ENCODE peak calls at places on chromosomes 4 and X, in ten cellular contexts. W, F, B, X, H, M, P, D, Q and V are unnamed samples.

GRCh38 chr4:138834029-138834428 is 181.6 kb upstream of the NOCT start:
- DNase-seq in B (no peak), M (no peak), X (no peak), D (no peak), P (no peak), Q (no peak), F (no peak), H (no peak), W (no peak), V (no peak)

GRCh38 chr4:1382776-1383727 is 23.2 kb downstream of the NKX1-1 start:
- DNase-seq in W (no peak), D (no peak), P (no peak), F (no peak), Q (no peak), M (no peak), B (no peak), X (no peak), H (no peak), V (no peak)

GRCh38 chr4:106325800-106326199 is 9.4 kb downstream of the AIMP1 start:
- DNase-seq in F (no peak), M (no peak), Q (no peak), X (no peak), W (no peak), D (no peak), B (no peak), P (no peak), H (no peak), V (no peak)

GRCh38 chr4:92520563-92520962 is 216.8 kb downstream of the GRID2 start:
- DNase-seq in M (no peak), Q (no peak), D (no peak), P (no peak), W (no peak), B (no peak), F (no peak), X (no peak), H (no peak), V (no peak)

GRCh38 chr4:95124906-95125504 is 367.2 kb downstream of the BMPR1B start:
- DNase-seq in H (no peak), W (peak; percentile 8), B (no peak), P (peak; percentile 75), F (no peak), D (no peak), Q (peak; percentile 78), X (no peak), M (no peak), V (peak; percentile 25)

GRCh38 chrX:104013606-104014005 is at the start of gene H2BW1:
- DNase-seq in F (no peak), B (no peak), Q (no peak), X (no peak), M (no peak), D (no peak), H (no peak), P (no peak), W (no peak), V (no peak)

GRCh38 chr4:17058506-17058905 is 160.1 kb upstream of the LDB2 start:
- DNase-seq in X (no peak), F (no peak), H (no peak), D (no peak), Q (peak; percentile 81), M (no peak), B (no peak), P (peak; percentile 81), W (no peak), V (no peak)

GRCh38 chr4:31107362-31107761 is 387.2 kb downstream of the PCDH7 start:
- DNase-seq in B (no peak), X (no peak), F (no peak), H (no peak), Q (no peak), P (no peak), D (no peak), W (no peak), M (no peak), V (no peak)